ENCODE peak calls at places on chromosomes 4 and X, in nine cellular contexts. Y is fibroblast of pulmonary artery, X is lung, D is GM06990, G is cardiac muscle cell, A is neural progenitor cell, F is pancreas, M is WERI-Rb-1, E is heart left ventricle. I is an unnamed sample.
A peak's percentile ranks its signal among the peaks of the same experiment; 100 is the strongest.

GRCh38 chr4:9943761-9944160 is 77.5 kb downstream of the SLC2A9 start:
- DNase-seq in Y (no peak), X (no peak), D (no peak), G (no peak), A (no peak), F (no peak), M (no peak), E (no peak), I (no peak)

GRCh38 chr4:159010563-159011260 is 92.2 kb upstream of the RAPGEF2 start:
- DNase-seq in Y (peak; percentile 87), X (peak; percentile 78), D (no peak), G (peak; percentile 91), A (no peak), F (peak; percentile 78), M (no peak), E (peak; percentile 70), I (peak; percentile 79)

GRCh38 chr4:153409412-153409811 is 56.7 kb upstream of the TMEM131L start:
- DNase-seq in Y (peak; percentile 62), X (no peak), D (no peak), G (peak; percentile 53), A (no peak), F (no peak), M (no peak), E (no peak), I (no peak)

GRCh38 chrX:53481093-53481492 is 46.9 kb upstream of the HSD17B10 start:
- DNase-seq in Y (no peak), X (no peak), D (no peak), G (no peak), A (peak; percentile 19), F (peak; percentile 17), M (peak; percentile 44), E (no peak), I (no peak)

GRCh38 chrX:153460826-153461225 is 9.6 kb downstream of the HAUS7 start:
- DNase-seq in Y (peak; percentile 55), X (no peak), D (peak; percentile 38), G (peak; percentile 57), A (peak; percentile 69), F (peak; percentile 48), M (peak; percentile 83), E (peak; percentile 64), I (no peak)

GRCh38 chr4:6845574-6845973 is 63.0 kb downstream of the KIAA0232 start:
- DNase-seq in Y (no peak), X (no peak), D (no peak), G (no peak), A (no peak), F (no peak), M (no peak), E (no peak), I (no peak)

GRCh38 chr4:185799442-185799841 is 12.6 kb downstream of the SORBS2 start:
- DNase-seq in Y (no peak), X (no peak), D (no peak), G (no peak), A (no peak), F (no peak), M (no peak), E (no peak), I (no peak)

GRCh38 chr4:5572114-5572513 is 136.2 kb downstream of the EVC2 start:
- DNase-seq in Y (peak; percentile 68), X (no peak), D (no peak), G (peak; percentile 48), A (peak; percentile 13), F (no peak), M (no peak), E (no peak), I (no peak)

GRCh38 chr4:2824329-2825183 is 19.1 kb upstream of the ADD1 start:
- DNase-seq in Y (no peak), X (no peak), D (peak; percentile 6), G (no peak), A (no peak), F (no peak), M (no peak), E (peak; percentile 65), I (no peak)

GRCh38 chr4:177726111-177726510 is 283.9 kb upstream of the AGA start:
- DNase-seq in Y (peak; percentile 1), X (no peak), D (no peak), G (no peak), A (no peak), F (no peak), M (no peak), E (no peak), I (no peak)

GRCh38 chr4:105474110-105474518 is 252 bp upstream of the PPA2 start:
- DNase-seq in Y (peak; percentile 88), X (no peak), D (no peak), G (peak; percentile 91), A (no peak), F (peak; percentile 91), M (no peak), E (peak; percentile 94), I (no peak)

GRCh38 chr4:4260185-4260751 is 12.2 kb upstream of the TMEM128 start:
- DNase-seq in Y (peak; percentile 89), X (no peak), D (peak; percentile 15), G (peak; percentile 83), A (no peak), F (no peak), M (no peak), E (no peak), I (no peak)

GRCh38 chr4:8066336-8066931 is 92.2 kb downstream of the ABLIM2 start:
- DNase-seq in Y (no peak), X (no peak), D (no peak), G (no peak), A (no peak), F (no peak), M (no peak), E (no peak), I (no peak)

GRCh38 chrX:126395909-126396308 is 156.7 kb downstream of the DCAF12L1 start:
- DNase-seq in Y (no peak), X (no peak), D (no peak), G (no peak), A (no peak), F (no peak), M (no peak), E (no peak), I (no peak)

GRCh38 chr4:151400343-151400742 is 8.6 kb upstream of the FHIP1A start:
- DNase-seq in Y (no peak), X (no peak), D (no peak), G (no peak), A (no peak), F (no peak), M (no peak), E (no peak), I (no peak)

GRCh38 chr4:159006202-159006601 is 96.7 kb upstream of the RAPGEF2 start:
- DNase-seq in Y (no peak), X (no peak), D (no peak), G (no peak), A (no peak), F (no peak), M (no peak), E (no peak), I (no peak)

GRCh38 chr4:81136161-81136910 is 78.7 kb downstream of the PRKG2 start:
- DNase-seq in Y (peak; percentile 96), X (no peak), D (no peak), G (peak; percentile 97), A (no peak), F (no peak), M (no peak), E (no peak), I (no peak)

DNA sequence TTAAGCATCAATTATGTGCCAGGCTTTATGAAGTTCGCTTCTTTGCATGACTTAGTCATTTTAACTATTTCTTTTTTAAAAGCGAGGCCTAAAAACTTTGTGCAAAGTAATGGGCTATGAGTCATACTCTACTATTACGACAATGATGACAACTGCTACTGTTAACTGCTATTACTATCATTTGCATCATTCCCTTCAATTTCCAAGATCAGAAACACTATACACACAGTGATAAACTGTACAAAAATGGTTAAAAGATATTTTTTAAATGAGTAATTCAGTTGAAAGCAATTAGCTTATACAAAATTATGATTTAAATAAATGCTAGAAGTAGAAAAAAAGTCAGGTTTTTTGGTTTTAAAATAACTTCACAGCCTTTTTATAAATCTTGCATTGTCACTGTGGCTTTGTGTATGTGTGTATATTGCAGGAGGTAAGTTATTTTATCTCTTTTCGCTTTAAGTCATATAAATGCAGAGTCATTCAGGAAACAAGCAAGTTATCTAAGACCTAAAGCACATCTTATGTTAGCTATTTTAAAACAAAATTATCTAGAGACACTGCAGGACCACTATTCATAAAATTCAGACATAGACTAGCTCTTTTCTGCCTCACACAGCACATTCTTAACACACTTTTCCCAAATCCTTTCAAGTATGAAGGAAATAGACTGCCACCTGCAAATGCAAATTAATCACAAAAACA is 18.5 kb upstream of the CXCL3 start:
- DNase-seq in Y (peak; percentile 87), X (no peak), D (no peak), G (peak; percentile 83), A (no peak), F (no peak), M (no peak), E (no peak), I (no peak)
- H3K4me3 ChIP-seq in Y (no peak overlapping the region), X (no peak overlapping the region), D (no peak overlapping the region), G (no peak overlapping the region), A (no peak overlapping the region), F (no peak overlapping the region), M (no peak overlapping the region), E (no peak overlapping the region), I (no peak overlapping the region)

DNA sequence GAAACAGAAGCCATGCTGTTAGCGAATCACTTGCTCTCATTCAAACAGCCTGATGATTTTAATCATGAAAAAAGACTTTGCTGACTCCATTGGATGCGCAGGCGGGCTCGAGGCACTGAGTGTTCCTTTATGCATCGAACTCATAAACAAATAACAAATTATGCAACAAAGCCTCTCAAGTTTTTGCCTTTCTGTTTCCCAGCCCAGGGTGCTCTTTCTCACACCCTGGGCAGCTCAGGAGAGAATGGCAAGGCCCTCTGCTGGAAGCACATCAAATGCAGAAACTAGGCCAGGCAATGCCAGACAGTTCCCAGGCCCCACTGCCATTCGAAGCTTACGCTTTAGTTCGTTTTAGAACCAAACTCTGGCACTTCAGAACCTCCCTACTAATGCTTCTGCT is 19.8 kb downstream of the ETNPPL start:
- DNase-seq in Y (no peak), X (no peak), D (no peak), G (no peak), A (peak; percentile 42), F (no peak), M (peak; percentile 21), E (no peak), I (no peak)
- TF ChIP-seq CTCF in Y (no peak), X (no peak), D (no peak), G (no peak), A (peak; percentile 35), F (no peak), M (peak; percentile 50), E (no peak), I (no peak)

GRCh38 chr4:70382691-70383181 is at the start of gene SMR3B:
- DNase-seq in Y (no peak), X (no peak), D (no peak), G (no peak), A (no peak), F (no peak), M (no peak), E (no peak), I (no peak)
- H3K4me3 ChIP-seq in Y (no peak within 1 kb of the TSS), X (no peak within 1 kb of the TSS), D (no peak within 1 kb of the TSS), G (no peak within 1 kb of the TSS), A (no peak within 1 kb of the TSS), F (no peak within 1 kb of the TSS), M (no peak within 1 kb of the TSS), E (no peak within 1 kb of the TSS), I (no peak within 1 kb of the TSS)

GRCh38 chr4:70948665-70949284 is 44.7 kb upstream of the DCK start:
- DNase-seq in Y (no peak), X (no peak), D (no peak), G (no peak), A (no peak), F (no peak), M (no peak), E (no peak), I (no peak)
- TF ChIP-seq CTCF in Y (no peak), X (no peak), D (peak; percentile 35), G (no peak), A (no peak), F (no peak), M (no peak), E (no peak), I (no peak)

GRCh38 chrX:45806410-45807121 is 605.9 kb upstream of the DIPK2B start:
- DNase-seq in Y (peak; percentile 80), X (no peak), D (peak; percentile 16), G (peak; percentile 90), A (no peak), F (no peak), M (no peak), E (no peak), I (no peak)
- H3K4me3 ChIP-seq in Y (peak overlapping the region; percentile 52), X (no peak overlapping the region), D (no peak overlapping the region), G (no peak overlapping the region), A (no peak overlapping the region), F (no peak overlapping the region), M (no peak overlapping the region), E (peak overlapping the region; percentile 38), I (no peak overlapping the region)